ENCODE peak calls at places on chromosomes 4 and X, in ten cellular contexts. C is progenitor cell of endocrine pancreas, M is BE2C, J is neural crest cell, N is AG10803, O is tibial nerve, V is endothelial cell, R is WERI-Rb-1, Y is astrocyte, Q is IMR-90. H is an unnamed sample.

GRCh38 chr4:144687466-144687865 is 41.5 kb downstream of the HHIP start:
- DNase-seq in C (no peak), M (no peak), J (no peak), N (no peak), O (no peak), V (no peak), R (no peak), Y (no peak), Q (no peak), H (no peak)

GRCh38 chr4:179165339-179165738 is 1723.1 kb upstream of the AGA start:
- DNase-seq in C (no peak), M (no peak), J (no peak), N (no peak), O (no peak), V (no peak), R (no peak), Y (no peak), Q (no peak), H (no peak)

GRCh38 chr4:157572291-157572690 is 351.8 kb downstream of the GRIA2 start:
- DNase-seq in C (no peak), M (no peak), J (no peak), N (no peak), O (no peak), V (no peak), R (no peak), Y (no peak), Q (no peak), H (no peak)

GRCh38 chrX:103754401-103754800 is 22.2 kb upstream of the PLP1 start:
- DNase-seq in C (no peak), M (peak), J (no peak), N (no peak), O (no peak), V (no peak), R (no peak), Y (no peak), Q (no peak), H (no peak)

GRCh38 chr4:79249879-79250503 is 75.9 kb downstream of the NAA11 start:
- DNase-seq in C (no peak), M (no peak), J (no peak), N (no peak), O (no peak), V (no peak), R (no peak), Y (no peak), Q (no peak), H (no peak)

GRCh38 chr4:101158507-101158906 is 188.8 kb downstream of the PPP3CA start:
- DNase-seq in C (no peak), M (no peak), J (no peak), N (no peak), O (no peak), V (no peak), R (no peak), Y (no peak), Q (no peak), H (no peak)

GRCh38 chrX:5876984-5877655 is 351.5 kb downstream of the NLGN4X start:
- DNase-seq in C (peak), M (no peak), J (peak), N (peak), O (no peak), V (peak), R (peak), Y (no peak), Q (no peak), H (no peak)

GRCh38 chr4:107153228-107153627 is 117.1 kb upstream of the DKK2 start:
- DNase-seq in C (no peak), M (peak), J (no peak), N (peak), O (no peak), V (peak), R (peak), Y (no peak), Q (no peak), H (no peak)

GRCh38 chr4:55512922-55513571 is 33.7 kb downstream of the CLOCK start:
- DNase-seq in C (no peak), M (no peak), J (no peak), N (no peak), O (no peak), V (no peak), R (no peak), Y (no peak), Q (peak), H (no peak)

GRCh38 chr4:20253272-20253798 is 1.6 kb downstream of the SLIT2 start:
- DNase-seq in C (no peak), M (peak), J (no peak), N (no peak), O (no peak), V (no peak), R (peak), Y (no peak), Q (peak), H (no peak)

GRCh38 chr4:161183729-161184128 is 980.1 kb downstream of the FSTL5 start:
- DNase-seq in C (no peak), M (no peak), J (no peak), N (no peak), O (no peak), V (no peak), R (no peak), Y (no peak), Q (no peak), H (no peak)

GRCh38 chr4:40193018-40193571 is 3.7 kb upstream of the RHOH start:
- DNase-seq in C (no peak), M (no peak), J (no peak), N (no peak), O (no peak), V (no peak), R (no peak), Y (no peak), Q (no peak), H (no peak)

GRCh38 chr4:175421506-175421905 is 390.6 kb downstream of the GPM6A start:
- DNase-seq in C (no peak), M (no peak), J (no peak), N (peak), O (no peak), V (no peak), R (no peak), Y (peak), Q (peak), H (no peak)

GRCh38 chrX:25020391-25021131 is 4.8 kb upstream of the ARX start:
- DNase-seq in C (peak), M (peak), J (peak), N (no peak), O (no peak), V (peak), R (peak), Y (no peak), Q (no peak), H (no peak)

GRCh38 chr4:125317526-125317880 is 2.7 kb downstream of the FAT4 start:
- DNase-seq in C (peak), M (peak), J (peak), N (peak), O (peak), V (peak), R (peak), Y (peak), Q (peak), H (no peak)

GRCh38 chrX:147884958-147885357 is 26.8 kb upstream of the FMR1 start:
- DNase-seq in C (no peak), M (no peak), J (no peak), N (peak), O (no peak), V (no peak), R (no peak), Y (no peak), Q (no peak), H (no peak)

GRCh38 chrX:8668797-8669196 is 63.1 kb downstream of the ANOS1 start:
- DNase-seq in C (no peak), M (no peak), J (no peak), N (no peak), O (no peak), V (peak), R (peak), Y (no peak), Q (no peak), H (no peak)

GRCh38 chrX:115559672-115560071 is 1.3 kb upstream of the PLS3 start:
- DNase-seq in C (no peak), M (no peak), J (no peak), N (no peak), O (peak), V (no peak), R (no peak), Y (no peak), Q (no peak), H (no peak)

GRCh38 chrX:24526616-24527015 is 61.5 kb downstream of the PDK3 start:
- DNase-seq in C (no peak), M (no peak), J (no peak), N (no peak), O (no peak), V (no peak), R (no peak), Y (no peak), Q (no peak), H (no peak)

GRCh38 chr4:63814171-63814964 is 594.9 kb downstream of the TECRL start:
- DNase-seq in C (no peak), M (no peak), J (no peak), N (no peak), O (no peak), V (no peak), R (no peak), Y (no peak), Q (no peak), H (no peak)

GRCh38 chrX:55342533-55343501 is 78.1 kb upstream of the PAGE3 start:
- DNase-seq in C (no peak), M (peak), J (no peak), N (peak), O (peak), V (no peak), R (peak), Y (no peak), Q (no peak), H (no peak)

DNA sequence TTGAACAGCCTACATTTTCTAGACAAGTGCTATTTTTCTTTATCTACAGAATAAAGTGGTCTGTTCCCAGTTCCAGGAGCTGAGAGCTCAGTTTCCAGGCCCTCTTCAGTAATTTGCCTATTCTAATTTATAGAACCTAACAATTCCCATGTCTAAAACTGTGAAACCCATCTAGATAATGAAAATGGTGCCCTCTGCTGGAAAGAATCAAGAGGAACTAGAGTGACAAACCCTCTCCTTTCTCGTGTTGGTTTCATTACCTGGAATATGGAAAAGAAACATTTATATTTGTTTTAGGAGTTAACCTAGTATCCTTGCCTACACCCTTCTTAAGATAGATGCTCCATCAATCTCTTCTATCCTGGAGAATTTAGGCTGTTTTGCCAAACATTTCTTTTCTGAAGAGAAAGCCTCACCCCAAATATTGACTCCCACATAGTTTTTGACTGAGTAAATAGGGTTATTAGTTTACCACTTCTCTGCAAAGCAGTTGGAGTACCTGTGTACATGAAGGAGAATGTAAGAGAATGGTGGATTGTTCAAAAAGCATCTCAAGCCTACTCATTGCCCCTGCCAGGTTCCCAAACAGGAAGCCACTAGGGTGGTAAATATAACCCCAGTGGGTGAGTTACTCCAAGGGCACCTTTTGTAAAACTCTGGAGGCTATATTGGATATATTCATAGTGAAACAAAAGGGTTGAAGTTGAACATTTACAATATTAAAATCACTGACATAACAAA is 121.6 kb downstream of the RASL11B start:
- DNase-seq in C (no peak), M (peak), J (peak), N (peak), O (peak), V (peak), R (no peak), Y (peak), Q (peak), H (no peak)
- TF ChIP-seq CTCF in C (peak), M (peak), J (peak), N (peak), O (peak), V (peak), R (peak), Y (peak), Q (peak), H (peak)

DNA sequence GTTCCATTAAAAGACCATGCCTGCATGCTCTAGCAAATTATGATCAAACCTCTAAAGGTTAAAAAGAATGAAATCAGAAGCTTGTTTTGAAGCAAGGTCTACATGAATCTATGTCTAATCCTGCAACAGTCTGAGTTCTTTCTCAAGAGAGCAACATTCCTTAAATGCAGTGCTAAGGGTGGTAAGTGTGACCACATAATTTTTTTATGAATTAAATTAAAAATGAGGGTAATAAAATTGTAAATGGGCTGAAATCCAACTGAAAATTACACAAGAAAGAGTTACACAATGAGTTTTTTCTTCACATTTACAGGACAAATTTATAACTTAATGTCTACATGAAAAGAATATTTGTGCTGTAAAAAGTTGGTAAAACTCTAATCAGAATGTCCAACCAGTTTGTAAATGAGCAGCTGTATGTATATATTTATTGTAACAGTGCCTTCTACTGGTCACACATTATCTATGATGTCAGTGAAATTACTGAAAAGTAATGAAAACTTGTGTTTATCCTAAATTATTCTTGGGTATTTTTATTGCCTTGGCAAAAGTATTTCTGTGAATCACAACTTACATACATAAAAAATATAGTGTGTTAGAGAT is 336.3 kb upstream of the PITX2 start:
- DNase-seq in C (no peak), M (no peak), J (no peak), N (peak), O (no peak), V (no peak), R (no peak), Y (peak), Q (peak), H (no peak)
- TF ChIP-seq CTCF in C (peak), M (peak), J (peak), N (peak), O (no peak), V (no peak), R (no peak), Y (no peak), Q (peak), H (no peak)

DNA sequence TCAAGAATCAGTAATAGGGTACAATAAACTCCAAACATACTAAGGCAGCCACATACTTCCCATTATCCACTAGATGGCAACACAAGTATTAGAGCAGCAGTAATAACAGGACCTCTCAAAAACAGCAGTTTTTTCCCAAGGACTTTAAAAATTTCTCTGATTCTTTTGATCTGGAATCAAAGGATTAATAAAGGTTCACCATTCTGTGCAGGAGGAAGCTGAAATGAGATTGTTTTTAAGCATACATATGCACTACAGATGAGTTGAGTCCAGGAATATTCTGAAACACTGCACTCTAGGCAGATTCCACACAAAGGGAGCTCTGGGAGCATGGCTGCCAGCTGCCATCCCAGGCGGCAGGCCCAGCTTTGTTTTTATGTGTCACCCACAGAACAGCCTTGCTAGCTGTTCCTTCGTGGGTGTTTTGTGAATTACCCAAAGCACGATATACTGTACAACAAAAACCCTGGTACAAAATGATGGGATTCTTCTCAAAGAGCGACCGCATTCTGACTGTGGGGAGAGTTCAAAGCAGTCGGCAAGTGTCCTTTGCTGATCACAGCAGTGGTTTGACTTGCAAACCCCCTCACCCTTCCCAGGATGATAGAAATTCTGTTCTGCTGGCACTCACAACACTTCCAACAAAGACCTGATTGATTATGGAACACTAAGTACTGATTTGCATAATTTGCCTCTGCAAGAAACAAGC is 61.0 kb downstream of the STX18 start:
- DNase-seq in C (no peak), M (no peak), J (peak), N (peak), O (no peak), V (no peak), R (no peak), Y (no peak), Q (peak), H (no peak)
- TF ChIP-seq CTCF in C (peak), M (peak), J (peak), N (peak), O (peak), V (no peak), R (peak), Y (peak), Q (peak), H (no peak)

DNA sequence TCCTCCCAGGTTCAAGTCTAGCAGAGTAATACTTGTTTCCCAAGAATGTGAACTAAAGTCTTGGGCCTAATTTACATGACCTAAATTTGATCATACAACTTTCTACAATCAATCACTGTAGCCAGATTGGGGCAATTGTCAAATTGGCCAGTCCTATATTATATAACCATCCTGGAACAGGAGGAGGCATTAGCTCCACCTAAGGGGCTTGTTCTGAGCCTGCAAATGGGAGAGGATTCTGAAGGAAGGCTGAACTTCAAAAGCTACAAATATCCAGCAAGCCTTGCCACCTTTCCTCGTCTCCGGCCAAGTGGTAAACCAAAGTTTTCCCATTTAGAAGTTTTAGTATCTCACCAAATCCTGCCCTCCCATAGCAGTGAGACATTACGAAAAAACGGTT is 1289.6 kb upstream of the TENM3 start:
- DNase-seq in C (no peak), M (peak), J (no peak), N (no peak), O (no peak), V (peak), R (peak), Y (no peak), Q (peak), H (no peak)
- TF ChIP-seq CTCF in C (peak), M (peak), J (peak), N (peak), O (no peak), V (no peak), R (peak), Y (peak), Q (peak), H (no peak)